ENCODE peak calls at places on chromosome X, in seven cellular contexts. J is GM18507, E is hypothalamus, I is hippocampal formation, T is HCEC 1CT, D is glutamatergic neuron, W is sciatic nerve. M is an unnamed sample.

GRCh38 chrX:9805956-9806355 is 19.7 kb downstream of the SHROOM2 start:
- DNase-seq in W (no peak), J (no peak), E (no peak), D (no peak), T (no peak), I (no peak), M (no peak)

GRCh38 chrX:15404712-15405111 is 20.5 kb upstream of the VEGFD start:
- DNase-seq in E (no peak), I (no peak), T (peak), J (no peak), D (peak), W (no peak), M (no peak)

GRCh38 chrX:38987135-38987780 is 186.0 kb downstream of the MID1IP1 start:
- DNase-seq in I (no peak), J (no peak), E (no peak), W (no peak), T (no peak), D (peak), M (no peak)

GRCh38 chrX:19708683-19709082 is 178.7 kb downstream of the SH3KBP1 start:
- DNase-seq in T (no peak), I (no peak), J (no peak), D (no peak), E (no peak), W (no peak), M (no peak)

GRCh38 chrX:154032653-154033052 is 13.0 kb upstream of the IRAK1 start:
- DNase-seq in J (no peak), E (no peak), T (no peak), I (no peak), W (no peak), D (no peak), M (no peak)

GRCh38 chrX:15514279-15514678 is 13.7 kb downstream of the BMX start:
- DNase-seq in W (no peak), I (no peak), T (no peak), J (no peak), D (no peak), E (no peak), M (no peak)

GRCh38 chrX:100643943-100644587 is at the start of gene SRPX2:
- DNase-seq in D (no peak), W (peak), E (no peak), I (peak), T (peak), J (no peak), M (no peak)

GRCh38 chrX:10111364-10112148 is 45.2 kb upstream of the CLCN4 start:
- DNase-seq in W (no peak), E (no peak), I (no peak), D (no peak), J (no peak), T (no peak), M (no peak)

GRCh38 chrX:119008122-119008744 is 33.8 kb downstream of the LONRF3 start:
- DNase-seq in W (no peak), E (no peak), T (peak), J (no peak), D (peak), I (no peak), M (no peak)

GRCh38 chrX:75746891-75747639 is 38.0 kb downstream of the MAGEE2 start:
- DNase-seq in I (peak), E (no peak), D (peak), J (no peak), T (peak), W (no peak), M (no peak)